ENCODE peak calls at places on chromosomes 3 and 15, in four cellular contexts. I is LHCN-M2, Z is fibroblast of mammary gland, C is cardiac septum. E is an unnamed sample.

GRCh38 chr15:59491062-59491461 is 53.1 kb downstream of the FAM81A start:
- DNase-seq in I (no peak), Z (no peak), C (no peak), E (no peak)

GRCh38 chr3:194245975-194246561 is 105.1 kb downstream of the CPN2 start:
- DNase-seq in I (no peak), Z (no peak), C (peak; percentile 72), E (no peak)

GRCh38 chr3:61667417-61668213 is 106.2 kb downstream of the PTPRG start:
- DNase-seq in I (no peak), Z (peak; percentile 45), C (no peak), E (peak; percentile 19)

GRCh38 chr3:69865920-69866679 is 126.8 kb downstream of the MITF start:
- DNase-seq in I (no peak), Z (no peak), C (no peak), E (peak; percentile 28)

GRCh38 chr15:39979606-39980005 is 45.7 kb downstream of the EIF2AK4 start:
- DNase-seq in I (peak; percentile 65), Z (no peak), C (no peak), E (peak; percentile 8)

GRCh38 chr15:68405426-68406250 is 26.3 kb downstream of the ITGA11 start:
- DNase-seq in I (no peak), Z (no peak), C (peak; percentile 10), E (no peak)

GRCh38 chr3:126607214-126607908 is 47.6 kb downstream of the TXNRD3 start:
- DNase-seq in I (peak; percentile 62), Z (peak; percentile 72), C (no peak), E (peak; percentile 74)

GRCh38 chr3:114383875-114384557 is 90.2 kb downstream of the TIGIT start:
- DNase-seq in I (peak; percentile 86), Z (peak; percentile 91), C (peak; percentile 89), E (peak; percentile 87)

GRCh38 chr3:179929091-179929529 is 107.6 kb downstream of the PEX5L start:
- DNase-seq in I (peak; percentile 55), Z (peak; percentile 73), C (no peak), E (peak; percentile 50)

GRCh38 chr15:98433856-98434255 is 214.5 kb upstream of the IGF1R start:
- DNase-seq in I (peak; percentile 26), Z (no peak), C (no peak), E (no peak)

GRCh38 chr15:48579945-48580671 is 65.4 kb downstream of the FBN1 start:
- DNase-seq in I (peak; percentile 30), Z (peak; percentile 51), C (no peak), E (peak; percentile 32)

GRCh38 chr15:40731034-40731433 is 24.0 kb downstream of the RMDN3 start:
- DNase-seq in I (no peak), Z (no peak), C (no peak), E (no peak)

GRCh38 chr3:129417354-129417753 is 11.1 kb downstream of the EFCAB12 start:
- DNase-seq in I (no peak), Z (peak; percentile 36), C (peak; percentile 31), E (peak; percentile 53)

GRCh38 chr3:190252080-190252479 is 70.2 kb downstream of the CLDN1 start:
- DNase-seq in I (peak; percentile 67), Z (peak; percentile 81), C (no peak), E (peak; percentile 46)

GRCh38 chr15:36596915-36597314 is 17.5 kb downstream of the CDIN1 start:
- DNase-seq in I (no peak), Z (no peak), C (no peak), E (no peak)

GRCh38 chr3:189304465-189305341 is 132.9 kb downstream of the TPRG1 start:
- DNase-seq in I (no peak), Z (no peak), C (no peak), E (peak; percentile 69)

GRCh38 chr3:107870096-107870495 is 220.7 kb downstream of the CD47 start:
- DNase-seq in I (no peak), Z (no peak), C (no peak), E (no peak)

GRCh38 chr3:189914799-189915198 is 205.9 kb downstream of the P3H2 start:
- DNase-seq in I (peak; percentile 92), Z (peak; percentile 96), C (no peak), E (peak; percentile 89)

GRCh38 chr3:179956416-179956830 is 80.3 kb downstream of the PEX5L start:
- DNase-seq in I (no peak), Z (no peak), C (no peak), E (no peak)

GRCh38 chr3:191236635-191237034 is 37.6 kb downstream of the OSTN start:
- DNase-seq in I (peak; percentile 23), Z (peak; percentile 44), C (no peak), E (peak; percentile 90)

GRCh38 chr15:68494573-68495105 is 62.7 kb upstream of the ITGA11 start:
- DNase-seq in I (no peak), Z (no peak), C (no peak), E (no peak)

GRCh38 chr15:40053234-40054055 is 14.5 kb upstream of the SRP14 start:
- DNase-seq in I (no peak), Z (no peak), C (no peak), E (no peak)

GRCh38 chr3:194588741-194589140 is 44.5 kb downstream of the TMEM44 start:
- DNase-seq in I (no peak), Z (peak; percentile 25), C (no peak), E (no peak)

GRCh38 chr15:57878573-57878972 is 172.1 kb downstream of the POLR2M start:
- DNase-seq in I (peak; percentile 21), Z (peak; percentile 43), C (no peak), E (peak; percentile 58)

GRCh38 chr3:105662326-105662725 is 206.5 kb downstream of the CBLB start:
- DNase-seq in I (peak; percentile 38), Z (no peak), C (no peak), E (peak; percentile 65)

GRCh38 chr15:76285241-76285825 is 25.9 kb downstream of the ETFA start:
- DNase-seq in I (peak; percentile 24), Z (peak; percentile 18), C (no peak), E (peak; percentile 29)

GRCh38 chr15:74579001-74579400 is 36.6 kb upstream of the CLK3 start:
- DNase-seq in I (no peak), Z (no peak), C (no peak), E (no peak)

GRCh38 chr3:60225848-60226247 is 1025.4 kb downstream of the FHIT start:
- DNase-seq in I (no peak), Z (no peak), C (no peak), E (no peak)

GRCh38 chr15:99978426-99978825 is 245.2 kb upstream of the LYSMD4 start:
- DNase-seq in I (no peak), Z (no peak), C (no peak), E (no peak)

GRCh38 chr3:58034738-58035511 is 26.7 kb downstream of the FLNB start:
- DNase-seq in I (no peak), Z (no peak), C (no peak), E (no peak)

GRCh38 chr15:40470423-40471104 is at the start of gene CHST14:
- DNase-seq in I (peak; percentile 33), Z (peak; percentile 48), C (no peak), E (peak; percentile 58)

GRCh38 chr15:98160236-98160635 is 199.7 kb downstream of the ARRDC4 start:
- DNase-seq in I (no peak), Z (no peak), C (no peak), E (peak; percentile 37)

GRCh38 chr3:60384352-60384751 is 866.9 kb downstream of the FHIT start:
- DNase-seq in I (no peak), Z (no peak), C (no peak), E (no peak)

GRCh38 chr15:67117356-67117755 is 52.0 kb downstream of the SMAD3 start:
- DNase-seq in I (peak; percentile 61), Z (peak; percentile 83), C (no peak), E (peak; percentile 82)

GRCh38 chr3:78086150-78086549 is 1046.3 kb downstream of the ROBO2 start:
- DNase-seq in I (no peak), Z (peak; percentile 3), C (no peak), E (peak; percentile 55)

GRCh38 chr3:64342940-64343691 is 117.8 kb upstream of the PRICKLE2 start:
- DNase-seq in I (peak; percentile 90), Z (peak; percentile 95), C (no peak), E (peak; percentile 97)

GRCh38 chr15:57865294-57865693 is 158.8 kb downstream of the POLR2M start:
- DNase-seq in I (no peak), Z (no peak), C (no peak), E (no peak)

E was measured in EH.